ENCODE peak calls at places on chromosomes 2 and 18, in five cellular contexts. V is IMR-90, P is adrenal gland, R is transverse colon, F is sigmoid colon. M is an unnamed sample.

GRCh38 chr2:32926708-32927084 is 20.1 kb upstream of the LTBP1 start:
- DNase-seq in V (peak; percentile 93), P (no peak), R (no peak), F (no peak), M (no peak)

GRCh38 chr2:127597984-127598380 is 48.0 kb upstream of the GPR17 start:
- DNase-seq in V (peak; percentile 61), P (no peak), R (no peak), F (no peak), M (no peak)

GRCh38 chr18:38427736-38428135 is 862.1 kb upstream of the CELF4 start:
- DNase-seq in V (no peak), P (no peak), R (no peak), F (no peak), M (no peak)

GRCh38 chr2:41784496-41784895 is 263.3 kb upstream of the PKDCC start:
- DNase-seq in V (no peak), P (no peak), R (no peak), F (no peak), M (no peak)

GRCh38 chr2:47072018-47072691 is 83.0 kb downstream of the STPG4 start:
- DNase-seq in V (peak; percentile 70), P (peak; percentile 85), R (peak; percentile 63), F (peak; percentile 95), M (peak; percentile 62)

GRCh38 chr2:225429718-225430117 is 30.2 kb downstream of the NYAP2 start:
- DNase-seq in V (peak; percentile 0), P (peak; percentile 17), R (no peak), F (no peak), M (no peak)

GRCh38 chr2:151051584-151052220 is 210.0 kb downstream of the RBM43 start:
- DNase-seq in V (peak; percentile 67), P (no peak), R (peak; percentile 11), F (no peak), M (peak; percentile 45)

GRCh38 chr2:120821446-120822160 is 85.9 kb downstream of the GLI2 start:
- DNase-seq in V (no peak), P (no peak), R (no peak), F (no peak), M (no peak)

GRCh38 chr18:50679656-50680055 is 119.8 kb downstream of the MAPK4 start:
- DNase-seq in V (no peak), P (no peak), R (no peak), F (no peak), M (no peak)

GRCh38 chr2:99865818-99866676 is 276.3 kb downstream of the AFF3 start:
- DNase-seq in V (peak; percentile 39), P (no peak), R (no peak), F (no peak), M (no peak)

GRCh38 chr2:221571391-221572179 is 519 bp downstream of the EPHA4 start:
- DNase-seq in V (peak; percentile 37), P (peak; percentile 15), R (peak; percentile 33), F (peak; percentile 72), M (peak; percentile 69)

GRCh38 chr18:12659904-12660605 is 2.1 kb upstream of the SPIRE1 start:
- DNase-seq in V (peak; percentile 70), P (peak; percentile 34), R (peak; percentile 41), F (no peak), M (no peak)

GRCh38 chr2:31267437-31268120 is 33.6 kb downstream of the EHD3 start:
- DNase-seq in V (no peak), P (no peak), R (no peak), F (no peak), M (no peak)

GRCh38 chr2:31269087-31269486 is 35.1 kb downstream of the EHD3 start:
- DNase-seq in V (peak; percentile 22), P (no peak), R (no peak), F (no peak), M (no peak)

GRCh38 chr2:31270136-31270535 is 36.2 kb downstream of the EHD3 start:
- DNase-seq in V (peak; percentile 76), P (no peak), R (no peak), F (no peak), M (no peak)

GRCh38 chr2:31266804-31267203 is 32.9 kb downstream of the EHD3 start:
- DNase-seq in V (no peak), P (no peak), R (no peak), F (no peak), M (no peak)

GRCh38 chr2:31268344-31268743 is 34.4 kb downstream of the EHD3 start:
- DNase-seq in V (no peak), P (no peak), R (no peak), F (no peak), M (no peak)
- TF ChIP-seq POLR2A in V (no peak), P (no peak), R (no peak), F (no peak), M (no peak)

GRCh38 chr2:240232961-240233890 is 92.8 kb upstream of the OTOS start:
- DNase-seq in V (peak; percentile 71), P (peak; percentile 98), R (peak; percentile 82), F (peak; percentile 92), M (peak; percentile 98)
- H3K27ac ChIP-seq in V (no peak overlapping the region), P (peak overlapping the region; percentile 44), R (no peak overlapping the region), F (peak overlapping the region; percentile 57), M (no peak overlapping the region)

GRCh38 chr2:37415128-37415817 is 70.8 kb downstream of the QPCT start:
- DNase-seq in V (peak; percentile 54), P (no peak), R (no peak), F (no peak), M (no peak)
- TF ChIP-seq CTCF in V (peak; percentile 42), P (no peak), R (no peak), F (no peak), M (no peak)

GRCh38 chr18:40612356-40612755 is 1342.7 kb upstream of the PIK3C3 start:
- DNase-seq in V (no peak), P (no peak), R (no peak), F (no peak), M (no peak)

GRCh38 chr18:40608220-40608619 is 1346.8 kb upstream of the PIK3C3 start:
- DNase-seq in V (no peak), P (no peak), R (no peak), F (no peak), M (no peak)

GRCh38 chr18:40607741-40608140 is 1347.3 kb upstream of the PIK3C3 start:
- DNase-seq in V (no peak), P (no peak), R (no peak), F (no peak), M (no peak)
- TF ChIP-seq POLR2A in V (no peak), P (no peak), R (no peak), F (no peak), M (no peak)

GRCh38 chr18:55337153-55337552 is 250.8 kb downstream of the TCF4 start:
- DNase-seq in V (no peak), P (no peak), R (no peak), F (no peak), M (no peak)

GRCh38 chr18:55340998-55341397 is 247.0 kb downstream of the TCF4 start:
- DNase-seq in V (no peak), P (no peak), R (no peak), F (no peak), M (no peak)

GRCh38 chr18:55337908-55338521 is 250.0 kb downstream of the TCF4 start:
- DNase-seq in V (no peak), P (no peak), R (no peak), F (peak; percentile 69), M (no peak)

GRCh38 chr18:55339990-55340389 is 248.0 kb downstream of the TCF4 start:
- DNase-seq in V (no peak), P (no peak), R (no peak), F (no peak), M (no peak)

GRCh38 chr18:55338955-55339662 is 248.9 kb downstream of the TCF4 start:
- DNase-seq in V (peak; percentile 28), P (no peak), R (no peak), F (no peak), M (no peak)
- H3K27ac ChIP-seq in V (peak overlapping the region; percentile 33), P (no peak overlapping the region), R (peak overlapping the region; percentile 64), F (peak overlapping the region; percentile 73), M (no peak overlapping the region)

GRCh38 chr2:240810199-240810598 is 9.8 kb downstream of the KIF1A start:
- DNase-seq in V (no peak), P (no peak), R (no peak), F (no peak), M (no peak)
- TF ChIP-seq CTCF in V (no peak), P (no peak), R (no peak), F (no peak), M (no peak)

GRCh38 chr2:73252238-73253027 is 18.3 kb downstream of the CCT7 start:
- DNase-seq in V (no peak), P (no peak), R (no peak), F (no peak), M (no peak)
- TF ChIP-seq POLR2A in V (no peak), P (no peak), R (no peak), F (no peak), M (no peak)

M was measured in right lobe of liver.